ENCODE peak calls at places on chromosomes 13 and 19, in five cellular contexts. One of them, this sample, is unnamed.
A peak's percentile ranks its signal among the peaks of the same experiment; 100 is the strongest.

GRCh38 chr13:110318920-110319319 is 11.8 kb downstream of the COL4A2 start:
- DNase-seq in CD8-positive, alpha-beta memory T cell: no peak
- DNase-seq in neuronal stem cell: no peak
- DNase-seq in esophagus squamous epithelium: no peak
- DNase-seq in fibroblast of villous mesenchyme: no peak
- DNase-seq in this sample: no peak

GRCh38 chr13:109818136-109818535 is 31.8 kb upstream of the IRS2 start:
- DNase-seq in CD8-positive, alpha-beta memory T cell: no peak
- DNase-seq in neuronal stem cell: no peak
- DNase-seq in esophagus squamous epithelium: no peak
- DNase-seq in fibroblast of villous mesenchyme: no peak
- DNase-seq in this sample: no peak

GRCh38 chr13:42753697-42754096 is 27.7 kb upstream of the FAM216B start:
- DNase-seq in CD8-positive, alpha-beta memory T cell: no peak
- DNase-seq in neuronal stem cell: no peak
- DNase-seq in esophagus squamous epithelium: no peak
- DNase-seq in fibroblast of villous mesenchyme: peak; percentile 20
- DNase-seq in this sample: no peak

GRCh38 chr13:44815507-44816074 is 173.7 kb downstream of the NUFIP1 start:
- DNase-seq in CD8-positive, alpha-beta memory T cell: no peak
- DNase-seq in neuronal stem cell: peak; percentile 43
- DNase-seq in esophagus squamous epithelium: no peak
- DNase-seq in fibroblast of villous mesenchyme: peak; percentile 95
- DNase-seq in this sample: peak; percentile 95

GRCh38 chr19:31545766-31546165 is 196.5 kb upstream of the TSHZ3 start:
- DNase-seq in CD8-positive, alpha-beta memory T cell: no peak
- DNase-seq in neuronal stem cell: no peak
- DNase-seq in esophagus squamous epithelium: no peak
- DNase-seq in fibroblast of villous mesenchyme: no peak
- DNase-seq in this sample: no peak

GRCh38 chr19:5718032-5718578 is 1.8 kb downstream of the LONP1 start:
- DNase-seq in CD8-positive, alpha-beta memory T cell: no peak
- DNase-seq in neuronal stem cell: no peak
- DNase-seq in esophagus squamous epithelium: no peak
- DNase-seq in fibroblast of villous mesenchyme: peak; percentile 51
- DNase-seq in this sample: peak; percentile 81

GRCh38 chr13:111261326-111261725 is 59.1 kb upstream of the TEX29 start:
- DNase-seq in CD8-positive, alpha-beta memory T cell: no peak
- DNase-seq in neuronal stem cell: no peak
- DNase-seq in esophagus squamous epithelium: no peak
- DNase-seq in fibroblast of villous mesenchyme: no peak
- DNase-seq in this sample: no peak

GRCh38 chr19:389246-389934 is 19.6 kb downstream of the C2CD4C start:
- DNase-seq in CD8-positive, alpha-beta memory T cell: peak; percentile 35
- DNase-seq in neuronal stem cell: no peak
- DNase-seq in esophagus squamous epithelium: no peak
- DNase-seq in fibroblast of villous mesenchyme: no peak
- DNase-seq in this sample: peak; percentile 42

GRCh38 chr13:49357694-49358093 is 86.2 kb downstream of the CAB39L start:
- DNase-seq in CD8-positive, alpha-beta memory T cell: no peak
- DNase-seq in neuronal stem cell: no peak
- DNase-seq in esophagus squamous epithelium: no peak
- DNase-seq in fibroblast of villous mesenchyme: peak; percentile 48
- DNase-seq in this sample: peak; percentile 87

GRCh38 chr13:94138831-94139230 is 340.7 kb downstream of the DCT start:
- DNase-seq in CD8-positive, alpha-beta memory T cell: no peak
- DNase-seq in neuronal stem cell: no peak
- DNase-seq in esophagus squamous epithelium: no peak
- DNase-seq in fibroblast of villous mesenchyme: no peak
- DNase-seq in this sample: no peak

GRCh38 chr19:35533822-35534521 is 716 bp downstream of the GAPDHS start:
- DNase-seq in CD8-positive, alpha-beta memory T cell: no peak
- DNase-seq in neuronal stem cell: no peak
- DNase-seq in esophagus squamous epithelium: no peak
- DNase-seq in fibroblast of villous mesenchyme: no peak
- DNase-seq in this sample: peak; percentile 48

GRCh38 chr13:45340422-45341033 is 455 bp downstream of the TPT1 start:
- DNase-seq in CD8-positive, alpha-beta memory T cell: peak; percentile 89
- DNase-seq in neuronal stem cell: peak; percentile 72
- DNase-seq in esophagus squamous epithelium: peak; percentile 36
- DNase-seq in fibroblast of villous mesenchyme: peak; percentile 95
- DNase-seq in this sample: peak; percentile 97

GRCh38 chr19:277581-278165 is 13.5 kb downstream of the PLPP2 start:
- DNase-seq in CD8-positive, alpha-beta memory T cell: no peak
- DNase-seq in neuronal stem cell: peak; percentile 63
- DNase-seq in esophagus squamous epithelium: no peak
- DNase-seq in fibroblast of villous mesenchyme: peak; percentile 64
- DNase-seq in this sample: peak; percentile 50

GRCh38 chr19:42546831-42547500 is 18.7 kb upstream of the CEACAM1 start:
- DNase-seq in CD8-positive, alpha-beta memory T cell: no peak
- DNase-seq in neuronal stem cell: no peak
- DNase-seq in esophagus squamous epithelium: no peak
- DNase-seq in fibroblast of villous mesenchyme: no peak
- DNase-seq in this sample: no peak

GRCh38 chr13:91078093-91078679 is 269.3 kb upstream of the MIR17HG start:
- DNase-seq in CD8-positive, alpha-beta memory T cell: no peak
- DNase-seq in neuronal stem cell: no peak
- DNase-seq in esophagus squamous epithelium: no peak
- DNase-seq in fibroblast of villous mesenchyme: no peak
- DNase-seq in this sample: peak; percentile 1

GRCh38 chr19:4713384-4713951 is 10.2 kb downstream of the DPP9 start:
- DNase-seq in CD8-positive, alpha-beta memory T cell: no peak
- DNase-seq in neuronal stem cell: no peak
- DNase-seq in esophagus squamous epithelium: no peak
- DNase-seq in fibroblast of villous mesenchyme: peak; percentile 93
- DNase-seq in this sample: peak; percentile 99

GRCh38 chr13:108686027-108686426 is 56.6 kb downstream of the MYO16 start:
- DNase-seq in CD8-positive, alpha-beta memory T cell: no peak
- DNase-seq in neuronal stem cell: no peak
- DNase-seq in esophagus squamous epithelium: no peak
- DNase-seq in fibroblast of villous mesenchyme: no peak
- DNase-seq in this sample: no peak

GRCh38 chr13:85974604-85975366 is 175.6 kb upstream of the SLITRK6 start:
- DNase-seq in CD8-positive, alpha-beta memory T cell: no peak
- DNase-seq in neuronal stem cell: no peak
- DNase-seq in esophagus squamous epithelium: no peak
- DNase-seq in fibroblast of villous mesenchyme: no peak
- DNase-seq in this sample: no peak

GRCh38 chr19:8575467-8575997 is 1.7 kb downstream of the MYO1F start:
- DNase-seq in CD8-positive, alpha-beta memory T cell: peak; percentile 78
- DNase-seq in neuronal stem cell: no peak
- DNase-seq in esophagus squamous epithelium: no peak
- DNase-seq in fibroblast of villous mesenchyme: peak; percentile 45
- DNase-seq in this sample: peak; percentile 65

GRCh38 chr19:55702131-55702627 is 27.2 kb downstream of the EPN1 start:
- DNase-seq in CD8-positive, alpha-beta memory T cell: peak; percentile 35
- DNase-seq in neuronal stem cell: no peak
- DNase-seq in esophagus squamous epithelium: no peak
- DNase-seq in fibroblast of villous mesenchyme: peak; percentile 5
- DNase-seq in this sample: no peak

GRCh38 chr13:104773775-104774174 is 1707.6 kb upstream of the SLC10A2 start:
- DNase-seq in CD8-positive, alpha-beta memory T cell: no peak
- DNase-seq in neuronal stem cell: peak; percentile 35
- DNase-seq in esophagus squamous epithelium: no peak
- DNase-seq in fibroblast of villous mesenchyme: peak; percentile 30
- DNase-seq in this sample: peak; percentile 50

GRCh38 chr19:7069904-7070226 is 362 bp downstream of the ZNF557 start:
- DNase-seq in CD8-positive, alpha-beta memory T cell: no peak
- DNase-seq in neuronal stem cell: peak; percentile 17
- DNase-seq in esophagus squamous epithelium: no peak
- DNase-seq in fibroblast of villous mesenchyme: no peak
- DNase-seq in this sample: peak; percentile 71

GRCh38 chr19:12948597-12949362 is 3.1 kb downstream of the RAD23A start:
- DNase-seq in CD8-positive, alpha-beta memory T cell: no peak
- DNase-seq in neuronal stem cell: no peak
- DNase-seq in esophagus squamous epithelium: no peak
- DNase-seq in fibroblast of villous mesenchyme: no peak
- DNase-seq in this sample: no peak

GRCh38 chr13:106507560-106508274 is 27.7 kb downstream of the EFNB2 start:
- DNase-seq in CD8-positive, alpha-beta memory T cell: no peak
- DNase-seq in neuronal stem cell: no peak
- DNase-seq in esophagus squamous epithelium: no peak
- DNase-seq in fibroblast of villous mesenchyme: peak; percentile 96
- DNase-seq in this sample: peak; percentile 79

GRCh38 chr19:29495091-29495490 is 30.7 kb upstream of the VSTM2B start:
- DNase-seq in CD8-positive, alpha-beta memory T cell: no peak
- DNase-seq in neuronal stem cell: no peak
- DNase-seq in esophagus squamous epithelium: no peak
- DNase-seq in fibroblast of villous mesenchyme: no peak
- DNase-seq in this sample: no peak

GRCh38 chr13:54845351-54845965 is 1816.8 kb downstream of the OLFM4 start:
- DNase-seq in CD8-positive, alpha-beta memory T cell: no peak
- DNase-seq in neuronal stem cell: no peak
- DNase-seq in esophagus squamous epithelium: no peak
- DNase-seq in fibroblast of villous mesenchyme: no peak
- DNase-seq in this sample: no peak

GRCh38 chr13:113785051-113786010 is 26.3 kb downstream of the TMEM255B start:
- DNase-seq in CD8-positive, alpha-beta memory T cell: no peak
- DNase-seq in neuronal stem cell: no peak
- DNase-seq in esophagus squamous epithelium: no peak
- DNase-seq in fibroblast of villous mesenchyme: peak; percentile 67
- DNase-seq in this sample: peak; percentile 81

GRCh38 chr13:41634407-41634806 is 177.1 kb downstream of the RGCC start:
- DNase-seq in CD8-positive, alpha-beta memory T cell: no peak
- DNase-seq in neuronal stem cell: no peak
- DNase-seq in esophagus squamous epithelium: no peak
- DNase-seq in fibroblast of villous mesenchyme: no peak
- DNase-seq in this sample: no peak

GRCh38 chr13:41633776-41634175 is 176.4 kb downstream of the RGCC start:
- DNase-seq in CD8-positive, alpha-beta memory T cell: no peak
- DNase-seq in neuronal stem cell: no peak
- DNase-seq in esophagus squamous epithelium: no peak
- DNase-seq in fibroblast of villous mesenchyme: no peak
- DNase-seq in this sample: no peak

GRCh38 chr13:41627425-41627824 is 170.1 kb downstream of the RGCC start:
- DNase-seq in CD8-positive, alpha-beta memory T cell: no peak
- DNase-seq in neuronal stem cell: no peak
- DNase-seq in esophagus squamous epithelium: no peak
- DNase-seq in fibroblast of villous mesenchyme: no peak
- DNase-seq in this sample: no peak

DNA sequence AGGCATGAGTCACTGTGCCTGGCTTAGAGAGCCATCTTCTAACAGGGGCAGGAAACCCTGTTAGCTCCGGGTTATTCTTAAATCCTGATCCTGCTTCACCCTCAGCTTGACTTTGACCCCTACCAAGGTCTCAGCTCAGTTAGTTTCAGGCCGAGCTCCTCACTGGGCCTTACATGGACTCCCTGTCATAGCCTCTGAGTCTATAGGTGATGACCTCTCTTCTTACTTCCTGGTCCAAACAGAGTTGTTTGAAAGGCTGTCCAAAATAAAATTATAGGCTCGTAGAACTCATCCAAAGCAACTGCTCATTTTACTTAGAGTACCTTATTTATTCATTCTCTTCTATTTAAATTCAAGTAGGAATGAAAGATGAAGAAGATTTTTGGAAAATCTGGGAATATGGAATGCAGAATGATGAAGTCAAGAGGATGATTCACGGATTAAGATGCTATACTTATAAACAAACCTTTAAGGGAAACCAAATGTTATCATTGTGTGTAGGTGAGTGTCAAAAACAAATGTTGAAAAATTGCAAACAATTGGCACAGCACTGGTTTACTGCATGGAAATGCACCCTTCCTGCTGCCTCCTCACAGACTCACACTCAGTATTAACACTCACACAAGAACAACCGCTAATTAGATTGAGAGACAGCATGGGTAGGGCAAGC is 174.1 kb downstream of the RGCC start:
- DNase-seq in CD8-positive, alpha-beta memory T cell: no peak
- DNase-seq in neuronal stem cell: no peak
- DNase-seq in esophagus squamous epithelium: no peak
- DNase-seq in fibroblast of villous mesenchyme: peak; percentile 74
- DNase-seq in this sample: peak; percentile 23
- H3K4me3 ChIP-seq in CD8-positive, alpha-beta memory T cell: no peak overlapping the region
- H3K4me3 ChIP-seq in neuronal stem cell: no peak overlapping the region
- H3K4me3 ChIP-seq in esophagus squamous epithelium: no peak overlapping the region
- H3K4me3 ChIP-seq in fibroblast of villous mesenchyme: no peak overlapping the region
- H3K4me3 ChIP-seq in this sample: no peak overlapping the region

GRCh38 chr19:17475541-17476115 is 5.3 kb downstream of the SLC27A1 start:
- DNase-seq in CD8-positive, alpha-beta memory T cell: no peak
- DNase-seq in neuronal stem cell: no peak
- DNase-seq in esophagus squamous epithelium: no peak
- DNase-seq in fibroblast of villous mesenchyme: no peak
- DNase-seq in this sample: peak; percentile 70
- H3K4me3 ChIP-seq in CD8-positive, alpha-beta memory T cell: no peak overlapping the region
- H3K4me3 ChIP-seq in neuronal stem cell: no peak overlapping the region
- H3K4me3 ChIP-seq in esophagus squamous epithelium: no peak overlapping the region
- H3K4me3 ChIP-seq in fibroblast of villous mesenchyme: no peak overlapping the region
- H3K4me3 ChIP-seq in this sample: peak overlapping the region; percentile 4

GRCh38 chr13:28486144-28486543 is 8.8 kb downstream of the FLT1 start:
- DNase-seq in CD8-positive, alpha-beta memory T cell: no peak
- DNase-seq in neuronal stem cell: no peak
- DNase-seq in esophagus squamous epithelium: no peak
- DNase-seq in fibroblast of villous mesenchyme: peak; percentile 50
- DNase-seq in this sample: no peak

GRCh38 chr13:28485551-28485950 is 9.4 kb downstream of the FLT1 start:
- DNase-seq in CD8-positive, alpha-beta memory T cell: no peak
- DNase-seq in neuronal stem cell: no peak
- DNase-seq in esophagus squamous epithelium: no peak
- DNase-seq in fibroblast of villous mesenchyme: peak; percentile 71
- DNase-seq in this sample: no peak

GRCh38 chr13:28489975-28490550 is 4.9 kb downstream of the FLT1 start:
- DNase-seq in CD8-positive, alpha-beta memory T cell: no peak
- DNase-seq in neuronal stem cell: no peak
- DNase-seq in esophagus squamous epithelium: no peak
- DNase-seq in fibroblast of villous mesenchyme: peak; percentile 80
- DNase-seq in this sample: no peak

GRCh38 chr13:28489536-28489935 is 5.4 kb downstream of the FLT1 start:
- DNase-seq in CD8-positive, alpha-beta memory T cell: no peak
- DNase-seq in neuronal stem cell: no peak
- DNase-seq in esophagus squamous epithelium: no peak
- DNase-seq in fibroblast of villous mesenchyme: peak; percentile 91
- DNase-seq in this sample: no peak

DNA sequence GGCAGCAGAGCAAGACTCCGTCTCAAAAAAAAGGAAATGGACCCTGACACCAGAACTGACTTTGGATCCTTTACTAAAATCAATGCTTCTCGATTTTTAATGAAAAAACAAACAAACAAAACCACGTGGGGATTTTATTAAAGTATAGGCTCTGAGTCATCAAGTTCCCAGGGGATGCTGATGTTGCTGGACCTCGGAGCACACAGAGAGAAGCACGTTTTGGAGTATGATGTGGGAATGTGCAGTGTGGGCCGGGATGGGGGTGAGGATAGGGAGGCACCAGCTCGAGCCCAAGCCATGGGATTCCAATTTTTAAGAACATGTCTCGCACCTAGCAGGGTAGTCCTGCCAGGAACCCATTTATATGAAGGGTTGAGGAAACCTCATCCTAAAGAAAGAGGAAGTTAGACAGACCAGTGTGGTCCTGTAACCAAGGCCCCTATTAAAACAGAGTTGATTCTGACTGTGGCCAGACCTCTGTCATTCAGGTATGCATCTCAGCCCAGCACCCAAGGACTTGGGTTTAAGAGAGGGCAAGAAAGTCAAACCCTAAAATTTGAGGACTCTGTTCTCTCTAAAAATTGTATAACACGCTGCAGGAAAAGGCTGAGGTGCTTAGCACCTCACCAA is 6.4 kb downstream of the FLT1 start:
- DNase-seq in CD8-positive, alpha-beta memory T cell: no peak
- DNase-seq in neuronal stem cell: no peak
- DNase-seq in esophagus squamous epithelium: no peak
- DNase-seq in fibroblast of villous mesenchyme: peak; percentile 33
- DNase-seq in this sample: peak; percentile 29
- H3K4me3 ChIP-seq in CD8-positive, alpha-beta memory T cell: no peak overlapping the region
- H3K4me3 ChIP-seq in neuronal stem cell: no peak overlapping the region
- H3K4me3 ChIP-seq in esophagus squamous epithelium: no peak overlapping the region
- H3K4me3 ChIP-seq in fibroblast of villous mesenchyme: no peak overlapping the region
- H3K4me3 ChIP-seq in this sample: no peak overlapping the region

GRCh38 chr19:53657778-53658177 is 26.0 kb downstream of the DPRX start:
- DNase-seq in CD8-positive, alpha-beta memory T cell: no peak
- DNase-seq in neuronal stem cell: no peak
- DNase-seq in esophagus squamous epithelium: no peak
- DNase-seq in fibroblast of villous mesenchyme: no peak
- DNase-seq in this sample: no peak
- H3K4me3 ChIP-seq in CD8-positive, alpha-beta memory T cell: no peak overlapping the region
- H3K4me3 ChIP-seq in neuronal stem cell: no peak overlapping the region
- H3K4me3 ChIP-seq in esophagus squamous epithelium: no peak overlapping the region
- H3K4me3 ChIP-seq in fibroblast of villous mesenchyme: no peak overlapping the region
- H3K4me3 ChIP-seq in this sample: no peak overlapping the region